ENCODE peak calls at places on chromosomes 7 and 10, in five cellular contexts. Y is nephron progenitor cell, Q is Daoy, K is NCI-H1417, W is iPS-NIHi11. L is an unnamed sample.

GRCh38 chr7:7424151-7424873 is 111.4 kb downstream of the COL28A1 start:
- DNase-seq in Y (peak; percentile 50), Q (peak; percentile 68), K (peak; percentile 63), W (peak; percentile 72), L (peak; percentile 80)

GRCh38 chr10:112402917-112403316 is 29.0 kb downstream of the ACSL5 start:
- DNase-seq in Y (no peak), Q (no peak), K (no peak), W (no peak), L (no peak)

GRCh38 chr7:962401-963081 is 8.1 kb upstream of the ADAP1 start:
- DNase-seq in Y (peak; percentile 34), Q (no peak), K (no peak), W (peak; percentile 3), L (no peak)

GRCh38 chr7:27148031-27148775 is 629 bp upstream of the HOXA6 start:
- DNase-seq in Y (peak; percentile 39), Q (no peak), K (peak; percentile 37), W (peak; percentile 40), L (peak; percentile 68)

GRCh38 chr10:3229815-3230214 is 57.2 kb upstream of the PITRM1 start:
- DNase-seq in Y (no peak), Q (no peak), K (no peak), W (no peak), L (no peak)

GRCh38 chr7:89914673-89915072 is 239.6 kb upstream of the STEAP1 start:
- DNase-seq in Y (peak; percentile 10), Q (no peak), K (peak; percentile 21), W (no peak), L (no peak)

GRCh38 chr7:27576360-27576944 is 86.2 kb downstream of the HIBADH start:
- DNase-seq in Y (peak; percentile 11), Q (peak; percentile 30), K (peak; percentile 38), W (peak; percentile 17), L (no peak)

GRCh38 chr7:99498546-99498944 is 1.5 kb downstream of the ZNF394 start:
- DNase-seq in Y (no peak), Q (no peak), K (no peak), W (no peak), L (no peak)

GRCh38 chr10:110355922-110356627 is 51.4 kb upstream of the SMNDC1 start:
- DNase-seq in Y (no peak), Q (no peak), K (no peak), W (no peak), L (no peak)

GRCh38 chr7:81684513-81685262 is 85.2 kb downstream of the HGF start:
- DNase-seq in Y (peak; percentile 8), Q (peak; percentile 99), K (peak; percentile 43), W (peak; percentile 35), L (peak; percentile 93)

GRCh38 chr10:21517134-21517982 is 8.1 kb downstream of the SKIDA1 start:
- DNase-seq in Y (peak; percentile 69), Q (peak; percentile 63), K (peak; percentile 27), W (peak; percentile 59), L (peak; percentile 77)

GRCh38 chr7:114645451-114645850 is 230.8 kb downstream of the FOXP2 start:
- DNase-seq in Y (no peak), Q (no peak), K (no peak), W (no peak), L (no peak)

GRCh38 chr7:94510582-94511456 is 1.2 kb downstream of the CASD1 start:
- DNase-seq in Y (no peak), Q (peak; percentile 37), K (peak; percentile 35), W (peak; percentile 57), L (peak; percentile 60)

GRCh38 chr10:9745158-9745557 is 1272.5 kb upstream of the CELF2 start:
- DNase-seq in Y (no peak), Q (no peak), K (no peak), W (no peak), L (no peak)

GRCh38 chr10:16832351-16833080 is 15.3 kb upstream of the RSU1 start:
- DNase-seq in Y (no peak), Q (peak; percentile 93), K (no peak), W (no peak), L (no peak)